ENCODE peak calls at places on chromosomes 2 and 18, in eight cellular contexts. K is colonic mucosa, A is activated B cell treated with CpG ODN at 0.5 μM for 24 hours, L is neural progenitor cell, H is cardiac fibroblast, O is HepG2, I is esophagus muscularis mucosa, D is RWPE1. E is an unnamed sample.

GRCh38 chr18:48405108-48405507 is 4.1 kb downstream of the ZBTB7C start:
- DNase-seq in I (no peak), A (no peak), O (no peak), L (no peak), H (peak; percentile 14), D (peak; percentile 45), K (no peak), E (no peak)

GRCh38 chr18:59056706-59057492 is 82.8 kb upstream of the SEC11C start:
- DNase-seq in L (peak; percentile 85), I (no peak), A (peak; percentile 72), D (peak; percentile 30), O (peak; percentile 36), K (peak; percentile 79), H (peak; percentile 86), E (peak; percentile 69)

GRCh38 chr2:237232166-237232565 is 146.5 kb downstream of the COPS8 start:
- DNase-seq in I (no peak), K (no peak), D (no peak), L (no peak), H (no peak), A (no peak), O (no peak), E (no peak)

GRCh38 chr18:33355756-33356155 is 84.8 kb downstream of the CCDC178 start:
- DNase-seq in A (no peak), D (no peak), H (no peak), I (no peak), L (no peak), K (no peak), O (no peak), E (no peak)

GRCh38 chr2:149033716-149034115 is 4.8 kb upstream of the LYPD6B start:
- DNase-seq in A (no peak), O (no peak), H (no peak), I (peak; percentile 55), K (peak; percentile 53), D (no peak), L (peak; percentile 46), E (no peak)

GRCh38 chr2:102606353-102606752 is 13.0 kb upstream of the SLC9A2 start:
- DNase-seq in A (no peak), K (no peak), D (peak; percentile 42), H (no peak), I (no peak), O (no peak), L (no peak), E (no peak)

GRCh38 chr2:191218292-191218898 is 26.8 kb upstream of the MYO1B start:
- DNase-seq in I (no peak), O (peak; percentile 80), H (peak; percentile 87), L (peak; percentile 88), A (no peak), K (peak; percentile 73), D (no peak), E (peak; percentile 82)

GRCh38 chr2:163794635-163795034 is 58.8 kb upstream of the FIGN start:
- DNase-seq in I (no peak), A (no peak), H (peak; percentile 32), L (no peak), D (peak; percentile 20), K (no peak), O (no peak), E (no peak)

DNA sequence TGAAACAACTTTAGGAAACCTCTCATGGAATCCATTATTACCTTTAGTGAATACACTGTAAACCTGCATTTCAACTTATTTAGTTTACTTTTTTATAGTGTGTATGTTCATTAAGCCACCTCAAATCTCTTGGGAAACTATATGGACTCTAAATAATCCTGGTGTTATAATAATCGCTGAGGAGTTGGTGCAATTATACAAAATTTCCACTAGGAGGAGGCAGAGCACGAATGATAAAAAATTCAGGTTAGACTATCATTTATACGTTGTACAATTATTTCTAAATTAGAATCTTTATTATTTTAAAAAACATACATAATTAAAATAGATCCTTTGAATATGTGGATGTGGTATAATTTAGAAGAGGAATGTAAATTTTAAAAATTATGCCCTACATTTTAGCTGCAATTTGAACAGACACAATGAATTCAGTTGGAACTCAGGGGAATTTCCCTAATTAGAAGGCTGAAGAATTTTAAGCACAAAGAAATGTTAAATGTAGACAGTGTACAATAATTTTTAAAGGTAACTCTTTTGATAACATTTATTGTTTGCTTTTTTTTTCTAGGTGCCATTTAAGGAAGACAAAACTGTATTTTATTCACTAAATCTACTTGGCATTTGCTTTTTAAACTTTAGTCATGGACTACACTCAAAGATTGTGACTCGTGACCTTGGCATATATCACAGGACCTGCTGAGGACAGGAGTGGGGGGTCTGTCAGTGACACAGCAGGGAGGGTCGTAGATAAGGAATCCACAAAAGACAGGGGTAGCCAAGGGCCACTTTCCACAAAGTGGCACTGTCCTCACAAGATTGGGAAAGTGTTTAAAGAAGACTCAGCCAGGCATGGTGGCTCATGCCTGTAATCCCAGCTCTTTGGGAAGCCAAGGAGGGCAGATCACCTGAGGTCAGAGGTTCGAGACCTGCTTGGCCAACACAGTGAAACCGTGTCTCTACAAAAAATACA is 45.5 kb downstream of the RAB12 start:
- DNase-seq in I (no peak), L (no peak), H (peak; percentile 37), D (peak; percentile 65), A (no peak), K (no peak), O (no peak), E (no peak)
- TF ChIP-seq CTCF in I (peak; percentile 83), L (peak; percentile 75), H (peak; percentile 60), D (peak; percentile 85), A (peak; percentile 67), K (peak; percentile 65), O (peak; percentile 58), E (peak; percentile 52)

DNA sequence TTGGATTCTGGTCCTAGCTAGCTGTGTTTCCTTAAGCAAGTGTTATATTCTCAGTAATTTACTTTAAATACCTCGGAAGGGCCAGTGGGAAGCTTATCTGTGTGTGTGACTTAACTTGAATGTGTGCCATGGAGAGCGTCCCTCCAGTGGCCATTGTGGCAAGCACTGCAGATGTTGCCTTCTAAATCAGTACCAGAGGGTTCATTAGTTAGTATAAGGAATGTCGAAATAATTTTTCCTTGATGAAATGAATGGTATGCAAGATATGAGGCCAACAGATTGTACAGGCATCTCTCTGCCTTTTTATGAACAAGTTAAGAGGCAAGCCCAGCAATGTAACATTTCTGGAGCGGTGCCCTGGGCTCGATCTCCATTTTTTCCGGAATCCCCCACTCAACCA is 52.0 kb downstream of the FBXO36 start:
- DNase-seq in K (no peak), I (no peak), H (peak; percentile 94), D (no peak), O (no peak), A (no peak), L (no peak), E (no peak)
- TF ChIP-seq CTCF in K (no peak), I (peak; percentile 26), H (peak; percentile 31), D (no peak), O (no peak), A (no peak), L (peak; percentile 14), E (peak; percentile 42)

GRCh38 chr2:173094731-173095130 is 19.1 kb downstream of the MAP3K20 start:
- DNase-seq in K (no peak), H (no peak), O (no peak), L (no peak), D (no peak), A (no peak), I (no peak), E (no peak)

GRCh38 chr2:173090291-173090877 is 14.7 kb downstream of the MAP3K20 start:
- DNase-seq in O (no peak), H (peak; percentile 56), A (no peak), I (no peak), K (no peak), L (peak; percentile 11), D (no peak), E (no peak)

GRCh38 chr2:173087793-173088493 is 12.3 kb downstream of the MAP3K20 start:
- DNase-seq in K (no peak), L (no peak), O (peak; percentile 60), A (no peak), I (no peak), D (no peak), H (no peak), E (no peak)

GRCh38 chr2:173092844-173093402 is 17.3 kb downstream of the MAP3K20 start:
- DNase-seq in I (no peak), D (no peak), O (no peak), A (no peak), H (no peak), K (no peak), L (no peak), E (no peak)

GRCh38 chr2:173090973-173091660 is 15.5 kb downstream of the MAP3K20 start:
- DNase-seq in I (no peak), O (no peak), L (no peak), D (no peak), H (no peak), K (no peak), A (no peak), E (no peak)
- TF ChIP-seq CTCF in I (peak; percentile 47), O (no peak), L (peak; percentile 45), D (no peak), H (peak; percentile 62), K (no peak), A (no peak), E (peak; percentile 10)

GRCh38 chr2:106095478-106096392 is 98.4 kb downstream of the UXS1 start:
- DNase-seq in L (no peak), K (no peak), D (no peak), H (no peak), A (no peak), O (no peak), I (peak; percentile 86), E (no peak)
- TF ChIP-seq CTCF in L (no peak), K (no peak), D (no peak), H (no peak), A (no peak), O (no peak), I (no peak), E (no peak)

DNA sequence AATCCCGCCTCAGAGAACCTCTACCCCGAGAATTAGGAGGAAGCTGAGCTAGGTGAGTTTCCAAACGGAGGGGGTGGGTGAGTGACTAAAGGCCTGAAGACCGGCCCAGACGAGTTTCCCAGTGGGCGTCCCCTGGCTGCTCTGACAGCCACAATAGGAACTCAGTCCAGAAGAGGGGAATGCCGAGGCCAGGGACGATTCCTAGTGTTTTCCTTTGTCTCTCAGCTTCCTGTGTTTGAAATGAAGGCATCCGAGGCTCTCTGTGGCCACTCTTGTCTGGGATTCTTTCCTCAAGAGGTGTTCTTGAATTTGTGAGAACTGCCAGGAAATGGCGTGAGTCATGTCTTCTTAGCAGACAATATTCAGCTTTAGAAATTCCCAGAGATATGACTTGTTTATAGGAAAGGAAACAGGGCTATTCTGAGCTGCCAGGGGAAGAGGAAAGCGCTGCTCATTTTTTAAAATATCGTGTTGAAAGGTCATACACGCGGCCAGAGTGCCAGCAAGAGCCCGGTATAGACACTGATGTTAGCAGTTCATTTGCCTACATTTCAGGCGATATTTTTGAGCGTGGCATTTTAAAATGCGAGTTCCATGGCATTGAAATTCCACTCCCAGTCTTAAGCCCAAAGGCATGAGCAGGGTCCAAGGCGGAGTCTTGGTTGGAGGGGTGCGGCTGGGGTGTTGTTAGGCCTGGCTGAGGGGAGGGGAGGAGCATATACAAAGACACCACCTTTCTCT is 169.1 kb upstream of the KLF7 start:
- DNase-seq in A (no peak), L (peak; percentile 89), O (no peak), K (no peak), H (peak; percentile 98), I (no peak), D (peak; percentile 94), E (no peak)
- TF ChIP-seq CTCF in A (no peak), L (no peak), O (no peak), K (no peak), H (no peak), I (no peak), D (no peak), E (no peak)

GRCh38 chr18:78998350-78999055 is 18.9 kb downstream of the SALL3 start:
- DNase-seq in O (no peak), A (no peak), K (no peak), I (peak; percentile 50), H (no peak), L (no peak), D (no peak), E (no peak)
- TF ChIP-seq CTCF in O (no peak), A (no peak), K (no peak), I (no peak), H (no peak), L (no peak), D (no peak), E (peak; percentile 9)

E was measured in BE2C.